ENCODE peak calls at places on chromosomes 1 and 21, in six cellular contexts. D is stomach, B is K562, S is endothelial cell of umbilical vein, Y is HL-60, G is sigmoid colon. N is an unnamed sample.

GRCh38 chr21:42865361-42866160 is 13.8 kb downstream of the WDR4 start:
- DNase-seq in G (peak), B (no peak), S (no peak), Y (no peak), D (no peak), N (no peak)

GRCh38 chr21:28518620-28519019 is 474.1 kb downstream of the LTN1 start:
- DNase-seq in B (no peak), S (peak), G (no peak), D (no peak), Y (no peak), N (no peak)

GRCh38 chr1:180428782-180429695 is 73.3 kb downstream of the ACBD6 start:
- DNase-seq in G (no peak), S (no peak), Y (peak), B (no peak), D (no peak), N (no peak)

GRCh38 chr1:12209495-12209832 is 20.4 kb upstream of the VPS13D start:
- DNase-seq in Y (no peak), B (no peak), D (no peak), S (no peak), G (no peak), N (no peak)

GRCh38 chr21:42282021-42282420 is 33.2 kb downstream of the TFF3 start:
- DNase-seq in G (no peak), D (no peak), Y (no peak), S (no peak), B (no peak), N (no peak)

GRCh38 chr1:116286541-116286971 is 86.5 kb upstream of the ATP1A1 start:
- DNase-seq in Y (no peak), D (no peak), S (no peak), G (no peak), B (no peak), N (no peak)

GRCh38 chr1:117032661-117033060 is 27.5 kb upstream of the TTF2 start:
- DNase-seq in D (no peak), Y (no peak), S (no peak), G (no peak), B (no peak), N (no peak)

GRCh38 chr1:220487297-220487820 is 40.6 kb upstream of the MARK1 start:
- DNase-seq in G (no peak), D (no peak), Y (peak), B (no peak), S (peak), N (no peak)

GRCh38 chr21:38847556-38847955 is 41.8 kb downstream of the ETS2 start:
- DNase-seq in G (no peak), S (no peak), Y (no peak), D (no peak), B (no peak), N (no peak)

GRCh38 chr1:114322726-114323125 is 169.1 kb upstream of the SYT6 start:
- DNase-seq in Y (no peak), G (no peak), S (no peak), D (no peak), B (no peak), N (no peak)

GRCh38 chr1:29306471-29307140 is 70.3 kb downstream of the PTPRU start:
- DNase-seq in S (no peak), B (no peak), G (no peak), Y (no peak), D (no peak), N (no peak)

GRCh38 chr1:15110867-15111230 is 42.7 kb upstream of the TMEM51 start:
- DNase-seq in G (no peak), S (no peak), Y (no peak), D (no peak), B (no peak), N (no peak)

GRCh38 chr1:160359559-160360226 is 7.2 kb upstream of the NHLH1 start:
- DNase-seq in G (no peak), S (no peak), D (no peak), B (no peak), Y (no peak), N (no peak)

GRCh38 chr21:42835611-42836401 is 43.5 kb downstream of the WDR4 start:
- DNase-seq in B (no peak), D (peak), Y (no peak), G (no peak), S (no peak), N (no peak)

GRCh38 chr1:17274186-17275170 is 25.6 kb downstream of the PADI3 start:
- DNase-seq in G (peak), B (peak), D (peak), S (peak), Y (no peak), N (no peak)

GRCh38 chr1:205042911-205043806 is at the start of gene CNTN2:
- DNase-seq in Y (no peak), S (no peak), B (no peak), G (no peak), D (no peak), N (no peak)

GRCh38 chr1:11272842-11273594 is at the start of gene UBIAD1:
- DNase-seq in S (peak), B (peak), G (peak), Y (peak), D (peak), N (no peak)

GRCh38 chr21:46111857-46112730 is 14.2 kb downstream of the COL6A2 start:
- DNase-seq in G (peak), S (no peak), D (peak), B (peak), Y (no peak), N (no peak)

GRCh38 chr1:229599218-229599812 is 26.6 kb downstream of the TAF5L start:
- DNase-seq in S (no peak), B (no peak), G (no peak), D (no peak), Y (no peak), N (no peak)

GRCh38 chr1:3601743-3602142 is 9.6 kb downstream of the MEGF6 start:
- DNase-seq in S (no peak), G (no peak), Y (no peak), B (no peak), D (no peak), N (no peak)

GRCh38 chr1:63203641-63204040 is 118.7 kb upstream of the FOXD3 start:
- DNase-seq in D (no peak), S (no peak), G (no peak), Y (no peak), B (no peak), N (no peak)

GRCh38 chr21:32083175-32083574 is 195.7 kb downstream of the MIS18A start:
- DNase-seq in D (no peak), G (no peak), Y (no peak), B (no peak), S (peak), N (no peak)

GRCh38 chr1:195097316-195097715 is 1510.9 kb downstream of the KCNT2 start:
- DNase-seq in B (no peak), D (no peak), Y (no peak), G (no peak), S (no peak), N (no peak)

GRCh38 chr1:17189632-17190525 is 15.0 kb upstream of the PADI1 start:
- DNase-seq in G (peak), Y (no peak), D (peak), S (no peak), B (no peak), N (no peak)

GRCh38 chr1:69737527-69738176 is 169.9 kb downstream of the LRRC7 start:
- DNase-seq in G (no peak), S (peak), B (peak), Y (peak), D (no peak), N (peak)

GRCh38 chr1:167093863-167094516 is at the start of gene STYXL2:
- DNase-seq in S (no peak), Y (no peak), B (no peak), D (no peak), G (no peak), N (no peak)

GRCh38 chr1:212608956-212609700 is 567 bp downstream of the ATF3 start:
- DNase-seq in S (peak), G (peak), D (peak), Y (no peak), B (peak), N (no peak)

GRCh38 chr21:45982758-45983731 is 1.5 kb downstream of the COL6A1 start:
- DNase-seq in S (no peak), B (no peak), D (no peak), Y (no peak), G (peak), N (no peak)

GRCh38 chr1:26597629-26598039 is 68.1 kb downstream of the RPS6KA1 start:
- DNase-seq in Y (no peak), B (peak), D (no peak), S (peak), G (no peak), N (peak)

GRCh38 chr1:48066951-48067350 is 69.8 kb upstream of the TRABD2B start:
- DNase-seq in D (no peak), S (no peak), Y (no peak), B (no peak), G (no peak), N (no peak)

GRCh38 chr1:30738040-30738441 is 14.7 kb upstream of the MATN1 start:
- DNase-seq in B (peak), G (no peak), S (no peak), D (no peak), Y (no peak), N (no peak)

GRCh38 chr1:167797005-167797404 is 75.2 kb downstream of the MPZL1 start:
- DNase-seq in S (peak), D (peak), Y (peak), B (peak), G (peak), N (no peak)

DNA sequence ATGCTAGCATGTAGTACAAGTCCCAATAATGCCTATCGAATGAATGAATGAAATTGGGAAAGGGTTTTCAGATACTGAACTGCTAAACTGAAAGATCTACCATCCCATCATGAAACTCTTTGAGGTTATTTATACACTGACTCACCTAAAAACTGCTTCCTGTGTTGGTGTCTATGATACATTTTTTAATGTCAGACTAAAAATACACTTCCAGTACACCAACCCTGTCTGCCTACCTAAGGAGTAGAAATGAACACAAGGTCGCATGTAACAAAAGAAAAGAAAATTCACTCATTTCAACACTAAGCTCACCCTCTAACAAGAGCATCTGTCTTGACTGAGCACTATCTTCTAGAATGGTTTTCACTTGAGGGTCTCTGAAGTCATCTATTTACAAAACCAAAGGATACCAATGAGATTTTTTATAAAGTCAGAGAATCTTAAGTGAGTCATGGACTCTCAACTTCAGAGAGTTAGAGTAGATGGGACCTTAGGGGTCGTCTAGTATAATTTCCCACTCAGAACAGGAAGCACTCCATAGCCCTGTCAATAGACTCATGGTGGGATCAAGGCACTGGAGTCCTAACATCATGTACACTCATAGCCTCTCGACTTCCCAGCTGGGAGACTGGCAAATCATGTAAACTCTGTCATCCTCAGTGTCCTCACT is 53.4 kb downstream of the WLS start:
- DNase-seq in S (peak), B (no peak), Y (no peak), G (no peak), D (no peak), N (peak)
- TF ChIP-seq POLR2AphosphoS5 in S (peak), B (no peak), Y (no peak), G (no peak), D (no peak), N (no peak)

GRCh38 chr1:228100822-228101613 is 2.1 kb downstream of the C1orf35 start:
- DNase-seq in B (peak), S (no peak), G (peak), D (peak), Y (no peak), N (no peak)
- TF ChIP-seq POLR2AphosphoS5 in B (peak), S (peak), G (no peak), D (no peak), Y (peak), N (no peak)

DNA sequence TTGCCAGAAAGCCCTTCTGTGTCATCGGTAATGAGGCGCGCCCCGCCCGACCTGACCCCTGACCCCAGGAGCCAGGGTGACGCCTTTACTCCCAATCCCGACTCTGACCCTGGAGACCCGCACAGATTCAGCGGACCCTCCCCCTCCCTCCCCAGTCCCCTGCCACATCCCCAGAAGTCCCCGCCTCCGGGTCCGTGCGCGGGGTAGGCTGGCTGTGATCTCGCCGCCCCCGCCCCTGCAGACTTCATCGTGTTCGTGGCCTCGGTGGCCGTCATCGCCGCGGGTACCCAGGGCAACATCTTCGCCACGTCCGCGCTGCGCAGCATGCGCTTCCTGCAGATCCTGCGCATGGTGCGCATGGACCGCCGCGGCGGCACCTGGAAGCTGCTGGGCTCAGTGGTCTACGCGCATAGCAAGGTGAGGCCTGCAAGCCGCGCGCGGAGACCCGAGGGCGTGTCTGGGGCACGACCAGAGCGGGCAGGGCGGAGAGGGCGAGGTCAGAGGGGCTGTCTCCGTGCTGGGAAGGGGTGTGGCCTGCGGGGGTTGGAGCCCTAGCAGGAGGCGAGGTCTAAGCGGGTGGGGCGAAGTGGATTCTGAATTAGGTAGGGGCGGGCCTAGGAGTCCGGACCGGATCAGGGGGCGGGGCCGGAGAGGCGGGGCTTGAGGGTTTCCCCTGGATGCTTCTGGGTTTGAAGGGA is 34.8 kb downstream of the KCNQ4 start:
- DNase-seq in G (no peak), B (peak), D (peak), Y (no peak), S (no peak), N (no peak)
- TF ChIP-seq POLR2AphosphoS5 in G (no peak), B (no peak), D (no peak), Y (no peak), S (no peak), N (no peak)

GRCh38 chr1:189805735-189806134 is 671.9 kb downstream of the BRINP3 start:
- DNase-seq in S (peak), D (no peak), G (no peak), B (no peak), Y (no peak), N (no peak)

GRCh38 chr1:189803364-189803763 is 674.3 kb downstream of the BRINP3 start:
- DNase-seq in S (no peak), B (no peak), D (no peak), Y (no peak), G (no peak), N (no peak)

DNA sequence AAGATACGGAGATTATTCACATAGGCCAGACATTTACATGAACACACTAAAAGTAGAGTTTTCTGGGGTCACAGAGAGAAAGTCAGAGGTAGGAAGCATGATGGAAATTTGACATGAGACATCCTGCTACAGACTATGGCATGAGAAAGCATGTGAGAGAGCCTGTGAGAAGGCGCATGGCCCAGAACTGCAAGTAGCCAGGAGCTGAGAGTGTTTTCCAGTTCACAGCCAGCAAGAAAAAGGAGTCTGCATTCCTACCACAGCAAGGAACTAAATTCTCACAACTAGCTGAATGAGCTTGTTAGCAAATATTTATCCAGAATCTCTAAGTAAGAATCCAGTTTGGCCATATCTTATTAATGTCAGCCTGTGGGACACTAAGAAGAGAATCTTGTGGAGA is 673.3 kb downstream of the BRINP3 start:
- DNase-seq in D (no peak), S (no peak), B (no peak), Y (no peak), G (no peak), N (no peak)
- TF ChIP-seq POLR2AphosphoS5 in D (no peak), S (no peak), B (no peak), Y (no peak), G (no peak), N (no peak)

DNA sequence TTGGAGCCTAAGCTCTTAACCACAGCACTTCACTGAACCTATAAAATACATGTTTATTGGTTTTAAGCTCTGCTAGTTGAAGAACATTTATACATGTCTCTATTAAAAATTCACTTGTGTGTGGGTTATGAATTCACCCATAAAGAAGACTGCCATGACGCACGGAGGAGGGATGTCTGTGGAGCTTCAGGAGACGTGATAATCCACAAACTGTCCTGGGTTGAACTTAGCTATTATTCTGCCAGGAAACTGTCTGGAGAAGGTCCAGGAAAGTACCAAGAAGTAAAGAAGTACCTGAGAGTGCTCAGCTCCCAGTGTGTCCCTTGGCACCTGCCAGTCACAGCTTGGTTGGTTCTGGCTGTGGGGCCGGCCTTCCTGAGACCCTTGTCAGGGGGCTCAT is 56.3 kb downstream of the DDR2 start:
- DNase-seq in D (no peak), B (no peak), S (no peak), Y (no peak), G (peak), N (no peak)
- TF ChIP-seq POLR2AphosphoS5 in D (peak), B (no peak), S (no peak), Y (no peak), G (peak), N (no peak)

GRCh38 chr1:202158810-202159533 is 1.4 kb downstream of the PTPN7 start:
- DNase-seq in G (no peak), S (no peak), D (no peak), Y (peak), B (peak), N (no peak)
- TF ChIP-seq POLR2AphosphoS5 in G (no peak), S (no peak), D (no peak), Y (peak), B (peak), N (no peak)

GRCh38 chr1:39398278-39399010 is 93.0 kb upstream of the BMP8A start:
- DNase-seq in Y (peak), G (peak), B (peak), D (peak), S (peak), N (peak)
- TF ChIP-seq POLR2AphosphoS5 in Y (peak), G (peak), B (peak), D (peak), S (peak), N (peak)